ENCODE peak calls at places on chromosomes 2 and 18, in four cellular contexts. A is A549, X is HepG2, V is GM12878. O is an unnamed sample.

GRCh38 chr2:15561574-15562344 is 625 bp upstream of the NBAS start:
- DNase-seq in A (peak; percentile 30), X (peak; percentile 14), V (no peak), O (peak; percentile 65)

GRCh38 chr2:65130440-65131175 is 702 bp upstream of the RAB1A start:
- DNase-seq in X (no peak), A (no peak), V (peak; percentile 23), O (peak; percentile 94)

GRCh38 chr2:29398384-29399237 is 283.4 kb downstream of the CLIP4 start:
- DNase-seq in A (no peak), X (no peak), V (no peak), O (no peak)

GRCh38 chr2:85797959-85798358 is 44.2 kb downstream of the ATOH8 start:
- DNase-seq in X (peak; percentile 77), V (no peak), A (peak; percentile 26), O (peak; percentile 38)

GRCh38 chr2:121002597-121002996 is 266.9 kb downstream of the GLI2 start:
- DNase-seq in V (no peak), A (no peak), X (no peak), O (no peak)

GRCh38 chr18:28063181-28063790 is 113.6 kb downstream of the CDH2 start:
- DNase-seq in A (no peak), V (no peak), X (no peak), O (no peak)

GRCh38 chr2:128442053-128442751 is 123.5 kb upstream of the HS6ST1 start:
- DNase-seq in V (no peak), X (peak; percentile 57), A (no peak), O (no peak)

GRCh38 chr2:23590227-23590869 is 205.4 kb downstream of the KLHL29 start:
- DNase-seq in V (no peak), A (no peak), X (no peak), O (no peak)

GRCh38 chr2:237201461-237202287 is 116.0 kb downstream of the COPS8 start:
- DNase-seq in V (peak; percentile 25), A (peak; percentile 40), X (peak; percentile 55), O (peak; percentile 80)

GRCh38 chr2:103788346-103788745 is 1026.5 kb downstream of the TMEM182 start:
- DNase-seq in X (peak; percentile 12), V (no peak), A (no peak), O (no peak)

GRCh38 chr18:9106094-9106493 is 3.6 kb downstream of the NDUFV2 start:
- DNase-seq in V (no peak), A (no peak), X (peak; percentile 41), O (no peak)

GRCh38 chr2:152354909-152355308 is 19.9 kb downstream of the FMNL2 start:
- DNase-seq in V (no peak), A (no peak), X (no peak), O (no peak)

GRCh38 chr18:78875268-78875997 is 104.2 kb upstream of the SALL3 start:
- DNase-seq in A (peak; percentile 36), V (no peak), X (peak; percentile 8), O (peak; percentile 19)

GRCh38 chr2:102434655-102435381 is 11.9 kb downstream of the IL18RAP start:
- DNase-seq in V (peak; percentile 75), A (no peak), X (no peak), O (no peak)

GRCh38 chr2:203996692-203997091 is 60.1 kb downstream of the ICOS start:
- DNase-seq in V (no peak), X (no peak), A (no peak), O (no peak)

GRCh38 chr18:40159141-40160017 is 1795.7 kb upstream of the PIK3C3 start:
- DNase-seq in X (peak; percentile 35), V (peak; percentile 1), A (peak; percentile 21), O (no peak)

GRCh38 chr2:73489053-73489452 is 103.4 kb downstream of the ALMS1 start:
- DNase-seq in X (no peak), V (peak; percentile 7), A (no peak), O (no peak)

GRCh38 chr2:235343869-235344268 is 150.0 kb upstream of the AGAP1 start:
- DNase-seq in A (peak; percentile 40), X (no peak), V (no peak), O (no peak)

GRCh38 chr2:195575879-195576391 is 81.1 kb upstream of the SLC39A10 start:
- DNase-seq in X (peak; percentile 27), V (no peak), A (peak; percentile 78), O (no peak)

GRCh38 chr2:58044145-58044544 is 2.5 kb upstream of the VRK2 start:
- DNase-seq in A (no peak), V (no peak), X (no peak), O (no peak)

GRCh38 chr2:59012234-59012633 is 771.1 kb upstream of the FANCL start:
- DNase-seq in A (no peak), V (no peak), X (no peak), O (no peak)

GRCh38 chr2:66439291-66440010 is 4.5 kb downstream of the MEIS1 start:
- DNase-seq in V (no peak), X (no peak), A (no peak), O (no peak)

GRCh38 chr2:174815524-174815923 is 51.3 kb upstream of the CHRNA1 start:
- DNase-seq in A (no peak), V (no peak), X (no peak), O (no peak)
- TF ChIP-seq ESRRA in A (no peak), V (no peak), X (no peak), O (no peak)

GRCh38 chr18:3605562-3606443 is 155.8 kb downstream of the TGIF1 start:
- DNase-seq in A (no peak), X (no peak), V (no peak), O (peak; percentile 77)
- TF ChIP-seq POLR2A in A (no peak), X (no peak), V (no peak), O (no peak)

DNA sequence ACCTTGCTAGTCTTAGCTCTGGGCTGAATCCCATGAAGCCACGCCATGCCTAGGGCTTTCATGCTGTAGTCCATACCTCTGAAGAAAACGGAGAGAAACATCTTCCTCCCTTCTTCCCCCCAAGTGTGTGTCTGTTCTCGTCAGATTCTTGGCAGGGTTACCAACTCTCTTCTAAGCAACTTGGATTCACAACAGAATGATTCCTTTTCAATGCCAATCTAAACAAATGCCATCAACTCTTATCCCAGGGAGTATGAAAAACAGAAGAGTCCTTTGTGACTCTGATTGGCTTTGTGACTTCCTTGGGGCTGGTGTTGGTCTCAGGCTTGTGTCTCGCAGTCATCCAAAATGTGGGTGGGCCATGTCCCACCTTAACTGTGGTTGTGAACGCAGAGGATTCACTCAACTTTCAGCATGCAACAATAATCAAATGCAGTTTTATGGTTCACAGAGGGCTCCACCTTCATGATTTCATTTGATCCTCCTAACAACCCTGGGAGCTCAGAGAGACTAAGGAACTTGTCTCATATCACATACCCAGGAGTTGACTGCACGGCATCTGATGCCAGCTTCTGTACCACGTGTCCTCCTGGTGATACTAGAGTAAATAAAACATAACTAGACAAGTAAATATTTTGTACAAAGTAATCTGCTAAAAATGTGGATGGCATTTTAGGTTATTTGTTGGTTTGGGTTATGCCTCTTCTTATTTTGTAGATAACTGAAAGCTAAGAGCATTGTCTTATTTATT is 186.0 kb upstream of the TNP1 start:
- DNase-seq in V (no peak), A (peak; percentile 43), X (no peak), O (no peak)
- TF ChIP-seq ESRRA in V (no peak), A (no peak), X (no peak), O (no peak)

GRCh38 chr18:61335737-61336555 is 2.7 kb downstream of the CDH20 start:
- DNase-seq in V (no peak), X (no peak), A (no peak), O (no peak)
- TF ChIP-seq POLR2A in V (no peak), X (no peak), A (no peak), O (no peak)

DNA sequence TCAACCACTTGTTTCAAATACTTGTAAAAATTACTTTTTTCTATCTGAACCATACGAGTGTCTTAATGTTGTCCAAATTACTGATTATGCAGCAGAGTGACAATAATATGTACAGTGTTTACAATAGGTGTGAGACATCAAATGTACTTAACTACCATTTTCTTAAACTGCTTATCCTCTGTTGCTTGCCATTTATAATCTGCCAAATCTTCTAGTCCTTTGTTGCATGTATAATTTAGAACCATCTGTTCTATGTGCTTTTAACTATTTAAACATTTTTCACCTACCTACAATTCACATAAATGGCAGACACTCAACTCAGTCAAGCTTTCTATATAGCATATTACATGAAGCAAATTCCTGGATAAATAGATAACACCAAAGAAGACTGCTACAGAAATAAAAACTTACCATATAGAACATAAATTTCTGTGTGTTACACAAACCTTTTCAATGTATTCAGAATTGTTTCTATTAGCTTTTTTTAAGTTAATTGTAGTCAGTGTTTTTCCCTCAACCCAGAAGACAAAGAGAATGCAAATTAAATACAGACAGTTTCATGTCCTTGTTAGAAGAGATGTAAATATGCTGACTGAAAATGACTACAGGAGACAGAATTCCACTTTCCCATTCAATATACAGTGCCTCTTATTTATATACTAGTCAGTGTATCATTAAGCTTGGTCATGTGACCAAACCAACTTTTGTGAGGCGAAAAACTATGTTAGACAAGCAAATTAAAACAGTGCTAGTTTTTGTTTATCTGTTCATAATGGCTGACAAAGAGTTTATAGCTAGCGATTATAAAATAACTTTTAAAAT is 2.6 kb downstream of the BAZ2B start:
- DNase-seq in V (no peak), A (peak; percentile 30), X (no peak), O (peak; percentile 52)
- TF ChIP-seq ESRRA in V (no peak), A (no peak), X (no peak), O (no peak)

DNA sequence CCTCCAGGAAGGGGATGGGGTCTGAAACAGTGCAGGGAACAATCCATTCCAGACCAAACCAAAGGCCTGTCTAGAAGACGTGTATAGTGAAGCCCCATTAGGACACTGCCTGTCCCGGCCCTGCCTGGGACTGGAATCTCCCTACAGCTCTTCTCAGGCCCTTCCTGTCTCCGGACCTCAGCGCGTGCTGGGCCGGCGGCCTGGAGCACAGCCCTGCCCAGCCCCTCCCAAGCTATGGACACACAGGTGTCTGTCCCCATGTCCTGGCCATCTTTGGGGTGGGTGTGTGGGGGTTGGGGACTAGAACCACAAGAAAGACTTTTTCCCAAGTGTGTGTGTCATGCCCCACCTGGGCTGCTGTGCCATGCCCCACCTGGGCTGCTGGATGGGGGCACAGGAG is 51.8 kb downstream of the KIF1A start:
- DNase-seq in A (no peak), V (no peak), X (no peak), O (no peak)
- TF ChIP-seq POLR2A in A (no peak), V (no peak), X (no peak), O (no peak)

DNA sequence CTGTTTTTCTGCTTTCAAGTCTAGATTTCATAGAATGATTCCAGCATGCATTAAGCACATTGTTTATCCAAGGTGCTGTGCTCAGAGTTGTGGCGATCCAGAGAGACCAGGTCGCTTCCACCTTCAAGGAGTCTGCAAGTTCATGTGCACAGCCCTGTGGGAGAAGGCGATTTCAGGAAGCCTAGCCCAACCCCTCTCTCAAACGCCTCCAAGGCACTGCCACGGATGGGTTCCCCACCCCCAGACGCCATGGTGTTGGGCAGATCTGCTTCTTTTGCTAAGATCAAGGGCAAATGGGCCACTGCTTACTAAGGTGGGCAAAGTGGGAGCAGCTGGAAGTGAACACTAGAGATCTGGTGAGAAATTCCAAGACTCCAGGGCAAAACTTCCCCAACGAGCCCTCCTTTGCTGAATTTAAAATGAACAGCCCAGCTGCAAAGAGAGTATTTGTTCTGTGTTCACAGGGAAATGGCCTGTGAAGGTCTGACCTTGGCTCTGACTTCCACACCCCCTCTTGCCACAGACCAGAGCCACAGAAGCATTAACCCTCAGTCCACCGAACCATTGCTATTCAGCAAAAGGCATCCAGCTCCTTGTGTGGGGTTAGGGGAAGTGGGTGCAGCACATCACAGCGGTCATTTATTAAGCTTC is 45.1 kb upstream of the ZBTB7C start:
- DNase-seq in A (no peak), X (peak; percentile 72), V (no peak), O (no peak)
- TF ChIP-seq ESRRA in A (no peak), X (peak; percentile 73), V (no peak), O (no peak)